ENCODE peak calls at places on chromosomes 3 and 15, in eight cellular contexts. F is sciatic nerve; S is DND-41; G is activated naive CD8-positive, alpha-beta T cell treated with anti-CD3 and anti-CD28 coated beads, Interleukin-2, amount 10 ng/mL, durations not matched to agents 7 days and 5 days; R is SK-N-SH treated with all-trans-retinoic acid at 6 μM for 48 hours; X is Panc1; M is A549; L is aorta. W is an unnamed sample.

GRCh38 chr15:75508741-75509532 is 57.4 kb upstream of the SIN3A start:
- ATAC-seq in R (peak; percentile 75), G (no peak), M (peak; percentile 92), X (peak; percentile 63), S (peak; percentile 49), L (no peak), F (peak; percentile 53), W (no peak)

GRCh38 chr15:71736286-71736947 is 73.9 kb upstream of the NR2E3 start:
- ATAC-seq in F (no peak), L (peak; percentile 31), M (no peak), R (no peak), S (no peak), G (no peak), X (no peak), W (no peak)

GRCh38 chr15:75727851-75728715 is 15.4 kb upstream of the CSPG4 start:
- ATAC-seq in R (peak; percentile 69), F (no peak), G (peak; percentile 72), S (peak; percentile 87), M (peak; percentile 59), L (no peak), X (peak; percentile 72), W (no peak)

GRCh38 chr3:69103123-69103522 is 18.4 kb downstream of the ARL6IP5 start:
- ATAC-seq in F (no peak), X (no peak), R (no peak), G (no peak), S (no peak), M (no peak), L (no peak), W (no peak)

GRCh38 chr3:127786358-127787070 is 35.8 kb downstream of the MGLL start:
- ATAC-seq in F (peak; percentile 82), S (no peak), R (peak; percentile 77), G (no peak), M (no peak), X (no peak), L (peak; percentile 33), W (peak; percentile 77)

GRCh38 chr3:124606180-124606579 is 124.1 kb upstream of the UMPS start:
- ATAC-seq in L (no peak), R (no peak), X (no peak), F (no peak), S (no peak), G (no peak), M (no peak), W (no peak)

GRCh38 chr15:88621789-88622604 is 857 bp downstream of the AEN start:
- ATAC-seq in G (peak; percentile 52), R (peak; percentile 18), S (peak; percentile 43), F (no peak), L (no peak), M (peak; percentile 33), X (no peak), W (no peak)

GRCh38 chr3:43583481-43583880 is 38.3 kb downstream of the ANO10 start:
- ATAC-seq in R (no peak), S (no peak), L (no peak), G (no peak), F (no peak), M (no peak), X (no peak), W (peak; percentile 28)

GRCh38 chr15:42032376-42033213 is 11.8 kb upstream of the PLA2G4E start:
- ATAC-seq in R (no peak), M (no peak), L (no peak), F (no peak), G (no peak), S (no peak), X (no peak), W (no peak)

GRCh38 chr3:150345021-150345538 is 63.0 kb upstream of the TSC22D2 start:
- ATAC-seq in F (no peak), G (no peak), R (no peak), M (peak; percentile 84), S (no peak), L (no peak), X (peak; percentile 50), W (no peak)

GRCh38 chr3:151351648-151352047 is 22.3 kb upstream of the P2RY13 start:
- ATAC-seq in S (no peak), F (no peak), X (no peak), G (no peak), R (no peak), L (no peak), M (no peak), W (no peak)

GRCh38 chr15:48796930-48797329 is 13.9 kb downstream of the CEP152 start:
- ATAC-seq in X (no peak), G (peak; percentile 33), L (no peak), F (no peak), R (no peak), M (no peak), S (no peak), W (no peak)

GRCh38 chr3:41365973-41366372 is 166.7 kb downstream of the CTNNB1 start:
- ATAC-seq in M (no peak), G (no peak), L (no peak), S (no peak), X (no peak), F (no peak), R (no peak), W (no peak)

GRCh38 chr3:54905230-54905888 is 22.5 kb downstream of the LRTM1 start:
- ATAC-seq in F (no peak), X (no peak), L (no peak), R (peak; percentile 74), G (no peak), M (no peak), S (no peak), W (no peak)

GRCh38 chr15:48191574-48192225 is at the start of gene CTXN2:
- ATAC-seq in S (no peak), R (peak; percentile 40), X (no peak), G (no peak), L (no peak), M (no peak), F (no peak), W (no peak)

GRCh38 chr3:4761759-4762158 is 217.5 kb upstream of the BHLHE40 start:
- ATAC-seq in M (no peak), G (no peak), S (no peak), R (no peak), L (no peak), F (no peak), X (no peak), W (no peak)

GRCh38 chr15:99085413-99086326 is 19.2 kb upstream of the SYNM start:
- ATAC-seq in F (no peak), G (no peak), R (no peak), L (no peak), M (peak; percentile 50), S (no peak), X (peak; percentile 34), W (peak; percentile 31)

W was measured in gastroesophageal sphincter.